ENCODE peak calls at places on chromosomes 4 and X, in four cellular contexts. Q, M, B and W are unnamed samples.

GRCh38 chrX:23524467-23524866 is 142.8 kb upstream of the PRDX4 start:
- DNase-seq in M (no peak), Q (no peak), B (no peak), W (no peak)

GRCh38 chr4:38322709-38323108 is 341.3 kb upstream of the KLF3 start:
- DNase-seq in Q (no peak), B (peak), M (no peak), W (no peak)

GRCh38 chrX:139647597-139647996 is 60.4 kb downstream of the MCF2 start:
- DNase-seq in B (no peak), M (no peak), Q (no peak), W (no peak)

GRCh38 chrX:69069876-69070275 is 95.4 kb downstream of the PJA1 start:
- DNase-seq in B (no peak), Q (no peak), M (no peak), W (no peak)

GRCh38 chr4:55865228-55865806 is 11.9 kb downstream of the EXOC1 start:
- DNase-seq in M (no peak), Q (no peak), B (no peak), W (no peak)

GRCh38 chr4:3765271-3766206 is 646 bp upstream of the ADRA2C start:
- DNase-seq in B (peak), M (peak), Q (no peak), W (no peak)

GRCh38 chrX:17632942-17633341 is 104.4 kb upstream of the SCML1 start:
- DNase-seq in B (no peak), M (no peak), Q (no peak), W (no peak)

GRCh38 chr4:87803421-87803820 is 4.1 kb downstream of the IBSP start:
- DNase-seq in M (no peak), B (no peak), Q (no peak), W (no peak)

GRCh38 chr4:137531951-137532868 is at the start of gene PCDH18:
- DNase-seq in M (no peak), Q (no peak), B (no peak), W (no peak)

GRCh38 chr4:23083391-23083790 is 390.7 kb downstream of the GBA3 start:
- DNase-seq in Q (no peak), M (no peak), B (no peak), W (no peak)

GRCh38 chrX:12970691-12971202 is 4.2 kb upstream of the TMSB4X start:
- DNase-seq in B (peak), M (peak), Q (no peak), W (no peak)

GRCh38 chrX:44224760-44225159 is 118.7 kb downstream of the EFHC2 start:
- DNase-seq in Q (no peak), B (no peak), M (no peak), W (no peak)

GRCh38 chr4:72679666-72680065 is 110.6 kb upstream of the ADAMTS3 start:
- DNase-seq in M (no peak), B (no peak), Q (no peak), W (no peak)

GRCh38 chr4:98517444-98518021 is 140.9 kb downstream of the TSPAN5 start:
- DNase-seq in Q (no peak), B (peak), M (peak), W (no peak)

GRCh38 chrX:45771114-45771513 is 570.4 kb upstream of the DIPK2B start:
- DNase-seq in Q (peak), B (peak), M (peak), W (peak)

GRCh38 chrX:65136424-65136823 is 160.2 kb upstream of the ZC4H2 start:
- DNase-seq in M (no peak), B (no peak), Q (no peak), W (no peak)

GRCh38 chr4:8906668-8906970 is 35.0 kb upstream of the HMX1 start:
- DNase-seq in M (no peak), B (no peak), Q (no peak), W (no peak)

GRCh38 chr4:97978791-97979488 is 164.3 kb downstream of the STPG2 start:
- DNase-seq in Q (no peak), M (no peak), B (no peak), W (no peak)

GRCh38 chr4:105683038-105683437 is 25.5 kb downstream of the INTS12 start:
- DNase-seq in M (no peak), B (no peak), Q (no peak), W (no peak)

GRCh38 chr4:51885371-51885770 is 42.4 kb downstream of the DCUN1D4 start:
- DNase-seq in B (peak), Q (peak), M (peak), W (no peak)

GRCh38 chr4:128847074-128847724 is 37.7 kb downstream of the JADE1 start:
- DNase-seq in B (no peak), M (no peak), Q (no peak), W (no peak)

GRCh38 chrX:645024-645376 is 14.4 kb downstream of the SHOX start:
- DNase-seq in B (no peak), Q (no peak), M (no peak), W (no peak)

GRCh38 chr4:104429150-104429741 is 65.4 kb downstream of the CXXC4 start:
- DNase-seq in M (no peak), Q (no peak), B (no peak), W (no peak)

GRCh38 chr4:288891-289290 is 16.4 kb downstream of the ZNF732 start:
- DNase-seq in Q (no peak), M (no peak), B (peak), W (no peak)

GRCh38 chr4:6689506-6689960 is 4.1 kb upstream of the S100P start:
- DNase-seq in M (peak), Q (no peak), B (no peak), W (no peak)

GRCh38 chr4:5052726-5053425 is 1.6 kb downstream of the STK32B start:
- DNase-seq in Q (no peak), M (no peak), B (no peak), W (no peak)

GRCh38 chr4:126106658-126107057 is 791.9 kb downstream of the FAT4 start:
- DNase-seq in Q (peak), M (peak), B (peak), W (no peak)

GRCh38 chrX:68824565-68825125 is 4.2 kb upstream of the EFNB1 start:
- DNase-seq in M (no peak), B (no peak), Q (no peak), W (no peak)

GRCh38 chrX:109629310-109629709 is 4.3 kb upstream of the KCNE5 start:
- DNase-seq in B (no peak), Q (no peak), M (no peak), W (no peak)

GRCh38 chr4:4270529-4270928 is 19.4 kb downstream of the LYAR start:
- DNase-seq in Q (no peak), B (no peak), M (no peak), W (no peak)

GRCh38 chr4:46648088-46648744 is 258.3 kb upstream of the GABRA2 start:
- DNase-seq in M (peak), B (peak), Q (no peak), W (peak)
- TF ChIP-seq SIN3A in M (no peak), B (no peak), Q (no peak), W (no peak)

DNA sequence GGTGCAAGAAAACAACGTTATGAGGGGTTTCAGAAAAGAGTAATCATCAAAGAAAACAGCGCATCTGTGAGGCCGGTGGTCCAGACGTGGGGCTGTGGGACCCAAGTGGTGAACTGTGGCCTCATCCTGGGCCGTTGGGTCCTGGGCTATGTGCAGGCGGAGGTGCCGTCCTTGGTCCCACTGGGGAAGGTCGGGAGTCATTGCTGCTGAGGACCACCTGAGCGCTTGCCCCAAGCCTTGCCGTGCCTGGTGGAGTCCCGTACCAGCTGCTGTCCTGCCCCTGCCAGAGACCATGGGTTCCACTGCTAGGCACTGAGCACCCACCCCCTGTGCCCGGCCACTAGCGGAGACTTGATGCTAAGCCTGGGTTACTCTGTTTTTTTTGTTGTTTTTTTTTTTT is 25.5 kb upstream of the UVSSA start:
- DNase-seq in Q (no peak), M (no peak), B (no peak), W (no peak)
- TF ChIP-seq TCF7L2 in Q (no peak), M (no peak), B (no peak), W (no peak)

DNA sequence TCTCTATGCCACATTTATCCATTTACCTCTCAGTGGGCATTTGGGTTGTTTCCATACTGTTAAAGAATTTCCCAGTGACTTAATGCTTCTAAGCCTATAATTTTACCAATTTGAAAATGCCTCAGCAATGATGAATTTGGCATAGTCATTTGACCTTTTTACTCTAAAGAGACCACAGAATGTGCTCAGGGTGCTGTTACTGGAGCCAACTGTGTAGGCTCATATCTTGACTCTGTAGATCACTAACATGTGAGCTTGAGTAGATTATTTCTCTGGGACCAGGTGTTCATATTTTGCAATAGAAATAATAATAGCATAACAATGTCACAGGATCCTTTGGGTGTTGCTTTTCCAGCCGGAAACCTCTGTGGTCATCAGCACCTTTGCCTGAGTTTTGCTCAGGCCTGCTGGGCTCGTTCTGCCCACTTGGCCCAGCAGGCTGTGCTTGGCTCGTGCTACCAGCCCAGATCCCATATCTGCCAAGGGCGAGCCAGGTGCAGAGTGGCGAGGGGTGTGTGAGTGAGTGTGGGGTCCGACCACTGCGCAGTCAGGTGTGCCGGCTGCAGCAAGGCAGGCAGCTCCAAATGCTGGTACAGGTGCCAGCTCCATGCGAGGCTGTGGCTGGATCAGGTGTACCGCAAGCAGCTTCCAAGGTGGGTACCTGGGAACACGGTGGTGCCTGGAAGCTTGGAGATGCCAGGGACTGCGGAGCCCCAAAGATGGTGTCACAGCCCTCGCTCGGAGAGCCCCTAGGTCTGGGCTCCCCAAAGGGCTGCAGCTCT is 70.6 kb upstream of the ANK2 start:
- DNase-seq in B (no peak), M (no peak), Q (no peak), W (no peak)
- TF ChIP-seq SIN3A in B (no peak), M (no peak), Q (no peak), W (no peak)

GRCh38 chr4:2595436-2595835 is 59.0 kb downstream of the FAM193A start:
- DNase-seq in B (peak), Q (no peak), M (no peak), W (no peak)
- TF ChIP-seq TCF7L2 in B (no peak), Q (no peak), M (no peak), W (no peak)

GRCh38 chrX:19739683-19740082 is 147.7 kb downstream of the SH3KBP1 start:
- DNase-seq in B (peak), M (peak), Q (peak), W (peak)
- TF ChIP-seq SIN3A in B (no peak), M (no peak), Q (no peak), W (no peak)